ENCODE peak calls at places on chromosomes 12 and 14, in six cellular contexts. M is sigmoid colon; Y is activated CD4-positive, alpha-beta T cell treated with anti-CD3 and anti-CD28 coated beads, Interleukin-2, amount 10 ng/mL, durations not matched to agents 7 days and 5 days; L is stimulated activated CD8-positive, alpha-beta memory T cell treated with anti-CD3 and anti-CD28 coated beads, Interleukin-12 subunit alpha, Interleukin-12 subunit beta, amount 100 ng/mL, for 4 hours; F is thyroid gland; O is HuH-7.5. V is an unnamed sample.

GRCh38 chr12:24418157-24418556 is 468.7 kb upstream of the SOX5 start:
- DNase-seq in Y (no peak), L (no peak), O (no peak), M (no peak), F (no peak), V (no peak)

GRCh38 chr12:64525461-64526160 is 73.7 kb downstream of the TBK1 start:
- DNase-seq in Y (no peak), O (no peak), M (no peak), F (no peak), L (no peak), V (no peak)

GRCh38 chr12:123043536-123044001 is 63.1 kb downstream of the ARL6IP4 start:
- DNase-seq in F (peak), O (peak), M (peak), Y (peak), L (peak), V (peak)

GRCh38 chr12:132511516-132512196 is 21.7 kb downstream of the FBRSL1 start:
- DNase-seq in L (no peak), O (no peak), F (no peak), M (no peak), Y (no peak), V (no peak)

GRCh38 chr12:108131657-108132126 is 2.6 kb downstream of the WSCD2 start:
- DNase-seq in L (no peak), M (no peak), F (peak), Y (no peak), O (no peak), V (no peak)

GRCh38 chr14:59281613-59282012 is 93.1 kb downstream of the DAAM1 start:
- DNase-seq in O (no peak), F (no peak), Y (no peak), M (no peak), L (no peak), V (no peak)

GRCh38 chr14:102262894-102263462 is 42.0 kb downstream of the MOK start:
- DNase-seq in F (no peak), Y (no peak), L (no peak), M (no peak), O (peak), V (no peak)

GRCh38 chr12:49637401-49637800 is 14.0 kb downstream of the PRPF40B start:
- DNase-seq in F (peak), O (no peak), M (peak), Y (no peak), L (no peak), V (no peak)

GRCh38 chr12:115030017-115030416 is 346.0 kb upstream of the TBX3 start:
- DNase-seq in M (no peak), O (no peak), F (no peak), L (no peak), Y (no peak), V (no peak)

GRCh38 chr12:26158078-26158764 is 33.4 kb upstream of the BHLHE41 start:
- DNase-seq in M (no peak), O (no peak), F (no peak), L (no peak), Y (no peak), V (no peak)

GRCh38 chr12:28878629-28879028 is 270.4 kb upstream of the FAR2 start:
- DNase-seq in F (no peak), Y (no peak), L (no peak), M (no peak), O (no peak), V (no peak)

GRCh38 chr12:49298160-49298559 is 3.2 kb downstream of the PRPH start:
- DNase-seq in F (no peak), M (peak), O (peak), L (no peak), Y (no peak), V (no peak)

V was measured in ovary.